ENCODE peak calls at places on chromosomes 1 and 21, in four cellular contexts. One of them, this sample, is unnamed.

GRCh38 chr1:40633563-40634376 is 31.7 kb downstream of the RIMS3 start:
- DNase-seq in fibroblast of villous mesenchyme: no peak
- DNase-seq in testis: peak
- DNase-seq in ovary: peak
- DNase-seq in this sample: no peak

GRCh38 chr1:1061682-1062363 is 12.3 kb downstream of the RNF223 start:
- DNase-seq in ovary: no peak
- DNase-seq in fibroblast of villous mesenchyme: peak
- DNase-seq in testis: no peak
- DNase-seq in this sample: no peak

GRCh38 chr1:209600541-209600940 is 17.0 kb downstream of the CAMK1G start:
- DNase-seq in testis: no peak
- DNase-seq in fibroblast of villous mesenchyme: no peak
- DNase-seq in ovary: no peak
- DNase-seq in this sample: no peak

GRCh38 chr1:202770135-202770534 is 38.1 kb downstream of the KDM5B start:
- DNase-seq in testis: no peak
- DNase-seq in fibroblast of villous mesenchyme: no peak
- DNase-seq in ovary: no peak
- DNase-seq in this sample: no peak

GRCh38 chr1:95245029-95245428 is 11.0 kb downstream of the RWDD3 start:
- DNase-seq in testis: no peak
- DNase-seq in ovary: no peak
- DNase-seq in fibroblast of villous mesenchyme: no peak
- DNase-seq in this sample: no peak

GRCh38 chr1:3409737-3410434 is 44.6 kb upstream of the ARHGEF16 start:
- DNase-seq in ovary: peak
- DNase-seq in testis: peak
- DNase-seq in fibroblast of villous mesenchyme: peak
- DNase-seq in this sample: peak

GRCh38 chr1:8902765-8903164 is 24.3 kb upstream of the ENO1 start:
- DNase-seq in testis: no peak
- DNase-seq in ovary: no peak
- DNase-seq in fibroblast of villous mesenchyme: peak
- DNase-seq in this sample: peak

GRCh38 chr21:45464309-45464708 is 59.3 kb downstream of the COL18A1 start:
- DNase-seq in ovary: no peak
- DNase-seq in fibroblast of villous mesenchyme: no peak
- DNase-seq in testis: no peak
- DNase-seq in this sample: no peak

GRCh38 chr1:8745749-8746390 is 71.6 kb downstream of the RERE start:
- DNase-seq in ovary: no peak
- DNase-seq in testis: no peak
- DNase-seq in fibroblast of villous mesenchyme: no peak
- DNase-seq in this sample: no peak

GRCh38 chr1:55140546-55140983 is 74.6 kb downstream of the USP24 start:
- DNase-seq in testis: peak
- DNase-seq in fibroblast of villous mesenchyme: peak
- DNase-seq in ovary: peak
- DNase-seq in this sample: peak

GRCh38 chr1:116360435-116361173 is 12.4 kb upstream of the ATP1A1 start:
- DNase-seq in ovary: no peak
- DNase-seq in testis: no peak
- DNase-seq in fibroblast of villous mesenchyme: peak
- DNase-seq in this sample: no peak

GRCh38 chr1:245205396-245205795 is 50.6 kb downstream of the KIF26B start:
- DNase-seq in ovary: no peak
- DNase-seq in testis: no peak
- DNase-seq in fibroblast of villous mesenchyme: no peak
- DNase-seq in this sample: no peak

GRCh38 chr1:222618001-222618879 is at the start of gene MIA3:
- DNase-seq in ovary: peak
- DNase-seq in fibroblast of villous mesenchyme: peak
- DNase-seq in testis: peak
- DNase-seq in this sample: no peak

GRCh38 chr1:6246497-6247295 is 2.7 kb downstream of the HES3 start:
- DNase-seq in fibroblast of villous mesenchyme: peak
- DNase-seq in testis: peak
- DNase-seq in ovary: peak
- DNase-seq in this sample: no peak

GRCh38 chr1:84698718-84699117 is 8.5 kb upstream of the SSX2IP start:
- DNase-seq in ovary: no peak
- DNase-seq in fibroblast of villous mesenchyme: peak
- DNase-seq in testis: no peak
- DNase-seq in this sample: peak

DNA sequence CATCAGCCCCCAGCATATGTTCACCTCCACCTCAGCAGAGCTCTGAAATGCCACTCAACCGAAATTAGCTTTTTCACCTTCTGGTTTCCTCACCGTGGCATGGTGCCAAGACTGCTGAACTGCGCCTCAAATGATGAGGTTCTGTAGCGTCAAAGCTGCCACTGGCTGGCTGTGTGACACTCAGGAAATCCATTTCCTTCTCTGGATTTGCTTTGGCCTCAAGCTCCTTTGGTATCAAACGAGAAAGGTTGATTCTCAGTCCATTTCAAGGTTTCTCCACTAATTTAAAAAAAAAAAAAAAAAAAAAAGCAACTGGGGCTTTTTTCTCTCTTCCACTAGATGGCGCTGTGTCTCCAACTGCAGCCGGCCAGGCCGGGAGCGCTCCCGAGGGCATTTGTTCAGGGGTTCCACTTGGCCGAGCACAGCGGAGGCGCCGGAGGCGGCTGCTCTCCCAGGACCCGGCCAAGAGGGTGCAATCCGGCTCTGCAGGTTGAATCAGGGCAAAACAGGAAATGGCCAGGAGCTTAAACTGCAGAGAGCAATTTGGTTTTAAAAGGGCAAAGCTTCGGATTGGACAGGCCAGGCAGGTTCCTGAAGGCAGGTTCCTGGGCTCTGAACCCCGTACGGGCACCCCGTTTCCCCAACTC is 26.5 kb upstream of the PLA2G2C start:
- DNase-seq in testis: peak
- DNase-seq in ovary: peak
- DNase-seq in fibroblast of villous mesenchyme: peak
- DNase-seq in this sample: no peak
- TF ChIP-seq CTCF in testis: peak
- TF ChIP-seq CTCF in ovary: peak
- TF ChIP-seq CTCF in fibroblast of villous mesenchyme: peak
- TF ChIP-seq CTCF in this sample: peak

DNA sequence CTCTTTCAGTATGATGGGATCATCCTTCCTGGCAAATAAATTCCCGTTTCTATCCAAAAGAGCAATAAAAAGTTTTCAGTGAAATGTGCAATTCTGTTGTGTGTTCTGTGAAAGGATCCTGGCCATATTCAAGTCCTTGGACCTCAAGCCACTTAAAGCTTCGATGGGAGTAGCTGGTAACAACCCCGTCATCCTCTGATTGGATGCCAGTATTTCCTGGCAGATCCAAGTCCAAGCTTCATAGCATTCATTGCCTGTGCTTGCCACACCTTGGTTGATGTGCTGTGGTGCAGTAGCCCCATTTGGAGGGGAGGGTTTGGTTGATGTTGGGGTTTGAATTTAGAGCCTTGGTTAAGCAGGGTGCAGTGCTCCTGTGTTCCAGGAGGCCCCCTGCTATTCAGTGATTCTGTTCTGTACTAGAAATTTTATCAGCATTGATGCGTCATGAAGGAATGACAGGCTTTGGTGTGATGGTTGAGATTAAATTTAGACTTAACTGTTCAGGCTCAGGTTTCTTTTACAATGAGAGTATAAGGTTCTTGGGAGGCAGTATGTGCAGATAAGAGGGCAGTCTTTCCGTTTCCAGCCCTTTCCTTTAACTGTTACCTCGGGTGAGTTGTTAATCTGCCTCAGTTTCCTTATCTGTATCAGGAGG is 4.9 kb downstream of the RPL11 start:
- DNase-seq in ovary: no peak
- DNase-seq in testis: no peak
- DNase-seq in fibroblast of villous mesenchyme: no peak
- DNase-seq in this sample: no peak
- H3K4me3 ChIP-seq in ovary: no peak
- H3K4me3 ChIP-seq in testis: no peak
- H3K4me3 ChIP-seq in fibroblast of villous mesenchyme: no peak
- H3K4me3 ChIP-seq in this sample: no peak

GRCh38 chr1:18923721-18924610 is 21.6 kb upstream of the ALDH4A1 start:
- DNase-seq in testis: no peak
- DNase-seq in ovary: no peak
- DNase-seq in fibroblast of villous mesenchyme: peak
- DNase-seq in this sample: no peak

GRCh38 chr1:18922848-18923475 is 20.6 kb upstream of the ALDH4A1 start:
- DNase-seq in testis: no peak
- DNase-seq in ovary: peak
- DNase-seq in fibroblast of villous mesenchyme: no peak
- DNase-seq in this sample: no peak

GRCh38 chr1:18921506-18922251 is 19.3 kb upstream of the ALDH4A1 start:
- DNase-seq in testis: no peak
- DNase-seq in ovary: no peak
- DNase-seq in fibroblast of villous mesenchyme: no peak
- DNase-seq in this sample: no peak

GRCh38 chr1:18920931-18921330 is 18.6 kb upstream of the ALDH4A1 start:
- DNase-seq in fibroblast of villous mesenchyme: no peak
- DNase-seq in testis: no peak
- DNase-seq in ovary: no peak
- DNase-seq in this sample: no peak

DNA sequence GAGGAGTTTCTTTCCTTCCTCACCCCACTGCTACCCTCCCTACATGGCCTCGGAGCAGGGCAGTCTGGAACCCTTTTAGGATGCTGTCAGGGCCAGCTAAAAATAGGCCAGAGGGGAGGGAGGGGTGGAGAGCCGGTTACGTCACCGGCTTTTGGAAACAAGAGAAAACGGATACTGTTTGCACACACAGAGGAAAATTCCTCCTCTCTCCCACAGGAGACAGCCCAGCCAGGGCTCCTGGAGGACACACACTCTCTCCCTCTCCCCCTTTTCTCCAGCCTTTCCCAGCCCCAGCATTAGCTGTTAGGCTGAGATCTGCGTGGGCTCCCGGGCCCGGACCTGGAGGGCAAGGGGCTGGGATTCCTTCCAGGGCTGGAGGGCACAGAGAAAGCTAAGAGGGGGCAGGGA is 20.0 kb upstream of the ALDH4A1 start:
- DNase-seq in ovary: peak
- DNase-seq in fibroblast of villous mesenchyme: peak
- DNase-seq in testis: peak
- DNase-seq in this sample: peak
- TF ChIP-seq CTCF in ovary: peak
- TF ChIP-seq CTCF in fibroblast of villous mesenchyme: peak
- TF ChIP-seq CTCF in testis: peak
- TF ChIP-seq CTCF in this sample: peak

DNA sequence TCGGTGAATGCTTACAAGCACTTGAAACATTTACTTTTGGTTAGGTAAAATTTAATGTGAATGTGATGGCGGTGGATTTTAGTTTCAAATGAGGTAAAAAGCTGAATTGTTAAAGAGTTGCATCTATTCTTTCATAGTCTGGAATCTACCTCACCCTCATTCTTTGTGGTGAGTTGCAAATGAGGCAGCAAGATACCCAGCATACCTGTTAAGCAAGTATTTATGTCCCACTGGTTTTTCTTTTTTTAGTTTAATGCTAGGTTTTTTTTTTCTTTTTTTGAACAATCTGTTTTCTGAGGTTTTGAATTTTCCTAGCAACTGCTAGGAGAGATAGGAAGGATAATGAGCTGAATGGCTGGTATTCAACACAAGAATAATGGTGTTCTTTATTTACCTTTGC is 127.9 kb upstream of the CACYBP start:
- DNase-seq in ovary: no peak
- DNase-seq in testis: no peak
- DNase-seq in fibroblast of villous mesenchyme: no peak
- DNase-seq in this sample: no peak
- H3K4me3 ChIP-seq in ovary: no peak
- H3K4me3 ChIP-seq in testis: no peak
- H3K4me3 ChIP-seq in fibroblast of villous mesenchyme: no peak
- H3K4me3 ChIP-seq in this sample: no peak

DNA sequence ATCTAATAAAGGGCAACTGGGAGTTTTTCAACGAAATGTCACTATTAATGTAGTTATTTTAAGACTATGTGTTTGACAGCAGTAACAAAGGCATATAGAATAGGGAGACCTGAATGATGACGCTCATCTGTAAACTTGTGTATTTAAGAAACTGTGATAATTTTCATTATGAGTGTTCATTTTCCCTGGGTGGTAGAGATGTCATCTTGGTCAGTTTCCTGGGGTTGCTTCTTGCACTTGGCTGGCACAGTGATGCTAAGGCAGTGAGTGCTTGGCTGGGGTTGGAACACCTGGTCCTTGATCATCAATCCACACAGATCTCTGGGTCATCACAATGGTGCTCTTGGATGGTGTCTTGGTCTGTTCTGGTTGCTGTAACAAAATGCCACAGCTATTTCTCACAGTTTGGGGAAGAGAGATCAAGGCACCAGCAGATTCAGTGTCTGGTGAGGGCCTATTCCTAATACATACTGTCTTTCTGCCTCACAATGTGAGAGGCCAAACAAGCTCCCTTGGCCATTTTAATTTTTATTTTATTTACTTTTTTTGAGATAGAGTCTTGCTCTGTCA is 7.9 kb upstream of the SMYD2 start:
- DNase-seq in fibroblast of villous mesenchyme: no peak
- DNase-seq in ovary: no peak
- DNase-seq in testis: no peak
- DNase-seq in this sample: no peak
- TF ChIP-seq CTCF in fibroblast of villous mesenchyme: no peak
- TF ChIP-seq CTCF in ovary: no peak
- TF ChIP-seq CTCF in testis: no peak
- TF ChIP-seq CTCF in this sample: no peak

GRCh38 chr21:40335689-40336088 is 468.5 kb downstream of the PCP4 start:
- DNase-seq in ovary: no peak
- DNase-seq in testis: no peak
- DNase-seq in fibroblast of villous mesenchyme: no peak
- DNase-seq in this sample: no peak

GRCh38 chr21:40334159-40334558 is 466.9 kb downstream of the PCP4 start:
- DNase-seq in ovary: no peak
- DNase-seq in testis: no peak
- DNase-seq in fibroblast of villous mesenchyme: no peak
- DNase-seq in this sample: no peak

GRCh38 chr21:40333731-40334130 is 466.5 kb downstream of the PCP4 start:
- DNase-seq in testis: no peak
- DNase-seq in ovary: no peak
- DNase-seq in fibroblast of villous mesenchyme: no peak
- DNase-seq in this sample: no peak

GRCh38 chr21:40331182-40331581 is 463.9 kb downstream of the PCP4 start:
- DNase-seq in fibroblast of villous mesenchyme: no peak
- DNase-seq in testis: no peak
- DNase-seq in ovary: no peak
- DNase-seq in this sample: no peak

GRCh38 chr21:40331804-40332203 is 464.6 kb downstream of the PCP4 start:
- DNase-seq in fibroblast of villous mesenchyme: no peak
- DNase-seq in ovary: no peak
- DNase-seq in testis: no peak
- DNase-seq in this sample: no peak
- H3K4me3 ChIP-seq in fibroblast of villous mesenchyme: no peak
- H3K4me3 ChIP-seq in ovary: no peak
- H3K4me3 ChIP-seq in testis: no peak
- H3K4me3 ChIP-seq in this sample: no peak

GRCh38 chr1:90614872-90615271 is 102.2 kb downstream of the BARHL2 start:
- DNase-seq in testis: no peak
- DNase-seq in ovary: no peak
- DNase-seq in fibroblast of villous mesenchyme: no peak
- DNase-seq in this sample: no peak
- TF ChIP-seq CTCF in testis: no peak
- TF ChIP-seq CTCF in ovary: no peak
- TF ChIP-seq CTCF in fibroblast of villous mesenchyme: peak
- TF ChIP-seq CTCF in this sample: peak